ENCODE peak calls at places on chromosomes 13 and 19, in nine cellular contexts. V is non-pigmented ciliary epithelial cell; Y is WERI-Rb-1; W is astrocyte of the hippocampus; U is caudate nucleus; D is activated naive CD8-positive, alpha-beta T cell treated with anti-CD3 and anti-CD28 coated beads, Interleukin-2, amount 10 ng/mL, durations not matched to agents 7 days and 5 days; L is ascending aorta; P is anterior cingulate cortex; Q is IMR-90. I is an unnamed sample.

GRCh38 chr13:46629811-46630413 is 76.9 kb downstream of the LRCH1 start:
- DNase-seq in U (no peak), L (no peak), Q (no peak), P (no peak), V (no peak), W (no peak), D (no peak), Y (no peak), I (no peak)

GRCh38 chr13:98570929-98571372 is 6.0 kb downstream of the STK24 start:
- DNase-seq in V (no peak), Y (no peak), U (no peak), Q (no peak), W (no peak), D (peak; percentile 45), P (no peak), L (no peak), I (peak; percentile 50)

GRCh38 chr13:33743438-33744368 is 74.2 kb upstream of the RFC3 start:
- DNase-seq in Y (no peak), L (no peak), D (no peak), W (no peak), U (no peak), P (no peak), V (no peak), Q (no peak), I (no peak)

GRCh38 chr19:343941-344624 is 513 bp downstream of the MIER2 start:
- DNase-seq in W (peak; percentile 57), Q (no peak), D (no peak), Y (peak; percentile 25), U (no peak), V (no peak), L (no peak), P (no peak), I (peak; percentile 23)

GRCh38 chr19:46741447-46741846 is 4.4 kb upstream of the FKRP start:
- DNase-seq in U (peak; percentile 49), D (no peak), P (no peak), L (no peak), W (no peak), Y (no peak), V (no peak), Q (no peak), I (no peak)

GRCh38 chr19:34426096-34426661 is 2.0 kb upstream of the UBA2 start:
- DNase-seq in Y (no peak), P (no peak), Q (no peak), U (no peak), W (no peak), L (no peak), V (no peak), D (no peak), I (no peak)

GRCh38 chr19:5436101-5436947 is 18.9 kb upstream of the ZNRF4 start:
- DNase-seq in W (peak; percentile 95), P (peak; percentile 47), L (no peak), Y (peak; percentile 92), U (peak; percentile 26), D (no peak), Q (peak; percentile 73), V (peak; percentile 59), I (peak; percentile 55)

GRCh38 chr13:33776510-33776909 is 41.4 kb upstream of the RFC3 start:
- DNase-seq in Q (no peak), U (no peak), P (no peak), D (no peak), L (no peak), Y (no peak), W (no peak), V (no peak), I (no peak)

GRCh38 chr19:32318884-32319520 is 26.4 kb upstream of the ZNF507 start:
- DNase-seq in Y (peak; percentile 64), L (no peak), Q (no peak), U (no peak), D (no peak), V (no peak), P (no peak), W (no peak), I (no peak)

GRCh38 chr13:24505256-24505655 is 7.3 kb downstream of the PARP4 start:
- DNase-seq in W (no peak), V (no peak), D (no peak), Q (no peak), L (no peak), P (no peak), Y (no peak), U (no peak), I (no peak)

GRCh38 chr19:35380450-35381124 is 9.7 kb downstream of the GPR42 start:
- DNase-seq in Y (no peak), V (no peak), W (no peak), Q (no peak), U (no peak), P (no peak), L (no peak), D (no peak), I (no peak)

GRCh38 chr19:56400485-56400884 is 3.6 kb upstream of the ZNF583 start:
- DNase-seq in D (no peak), P (no peak), W (no peak), Y (no peak), L (no peak), U (no peak), V (no peak), Q (no peak), I (no peak)

GRCh38 chr19:43526884-43527859 is at the start of gene ETHE1:
- DNase-seq in Q (peak; percentile 31), W (peak; percentile 83), D (peak; percentile 89), P (peak; percentile 60), Y (peak; percentile 84), L (peak; percentile 92), V (no peak), U (peak; percentile 52), I (peak; percentile 49)

GRCh38 chr13:114047358-114047881 is 73.5 kb upstream of the C13orf46 start:
- DNase-seq in W (no peak), P (no peak), D (no peak), U (no peak), L (no peak), Q (peak; percentile 43), V (no peak), Y (no peak), I (peak; percentile 20)

GRCh38 chr13:34522818-34523217 is 419.3 kb upstream of the NBEA start:
- DNase-seq in P (no peak), D (no peak), W (peak; percentile 4), U (no peak), Q (no peak), V (no peak), Y (no peak), L (no peak), I (peak; percentile 22)

GRCh38 chr13:83340170-83340569 is 542.1 kb downstream of the SLITRK1 start:
- DNase-seq in Y (no peak), L (no peak), D (no peak), Q (no peak), V (no peak), W (no peak), P (no peak), U (no peak), I (no peak)

GRCh38 chr13:112447761-112448603 is 71.8 kb downstream of the SPACA7 start:
- DNase-seq in W (no peak), Y (no peak), L (no peak), D (no peak), U (no peak), P (no peak), V (no peak), Q (no peak), I (no peak)

GRCh38 chr19:11481777-11482383 is 1.0 kb upstream of the ELAVL3 start:
- DNase-seq in D (peak; percentile 82), Y (peak; percentile 92), P (peak; percentile 89), Q (peak; percentile 85), L (peak; percentile 79), U (peak; percentile 97), V (no peak), W (peak; percentile 88), I (peak; percentile 71)

GRCh38 chr13:32267836-32268439 is 47.2 kb downstream of the ZAR1L start:
- DNase-seq in D (peak; percentile 58), L (no peak), P (no peak), Q (no peak), Y (peak; percentile 37), W (peak; percentile 36), V (no peak), U (no peak), I (no peak)

GRCh38 chr13:30676672-30677071 is 58.7 kb upstream of the ALOX5AP start:
- DNase-seq in L (no peak), Y (peak; percentile 21), D (no peak), P (no peak), Q (peak; percentile 47), W (no peak), U (no peak), V (no peak), I (peak; percentile 44)

GRCh38 chr13:37375724-37376123 is 222.8 kb downstream of the POSTN start:
- DNase-seq in L (no peak), D (no peak), P (no peak), W (no peak), U (no peak), Q (peak; percentile 46), Y (no peak), V (no peak), I (peak; percentile 10)

GRCh38 chr13:98343461-98343860 is 166.4 kb upstream of the RNF113B start:
- DNase-seq in Q (no peak), Y (no peak), V (no peak), L (no peak), P (no peak), U (peak; percentile 32), D (no peak), W (no peak), I (no peak)

GRCh38 chr19:37654525-37654832 is 786 bp downstream of the ZFP30 start:
- DNase-seq in U (no peak), P (no peak), Q (peak; percentile 26), V (no peak), L (no peak), Y (no peak), D (no peak), W (peak; percentile 56), I (peak; percentile 36)

GRCh38 chr19:22052644-22053013 is 345 bp downstream of the ZNF257 start:
- DNase-seq in D (no peak), W (no peak), V (no peak), U (no peak), L (no peak), Q (no peak), P (no peak), Y (no peak), I (no peak)

GRCh38 chr19:18591735-18592385 is 3.3 kb downstream of the REX1BD start:
- DNase-seq in W (no peak), Q (no peak), P (no peak), V (no peak), D (no peak), Y (no peak), L (no peak), U (no peak), I (no peak)

GRCh38 chr19:19653597-19654147 is 9.8 kb downstream of the ATP13A1 start:
- DNase-seq in D (no peak), Y (no peak), L (no peak), U (no peak), P (no peak), V (no peak), Q (no peak), W (no peak), I (no peak)

GRCh38 chr19:42368765-42369164 is 21.3 kb downstream of the CNFN start:
- DNase-seq in W (no peak), P (no peak), U (no peak), V (no peak), L (no peak), D (no peak), Q (no peak), Y (no peak), I (no peak)

GRCh38 chr19:18414504-18415176 is 4.6 kb upstream of the SSBP4 start:
- DNase-seq in U (no peak), Y (peak; percentile 57), V (no peak), Q (no peak), L (no peak), W (peak; percentile 54), P (no peak), D (peak; percentile 64), I (no peak)

GRCh38 chr13:33441015-33441414 is 155.5 kb upstream of the STARD13 start:
- DNase-seq in D (no peak), Y (peak; percentile 23), U (no peak), L (no peak), V (no peak), W (peak; percentile 52), P (no peak), Q (peak; percentile 47), I (peak; percentile 31)

GRCh38 chr13:32019612-32020233 is 11.9 kb upstream of the FRY start:
- DNase-seq in V (peak; percentile 49), Q (peak; percentile 81), U (peak; percentile 9), P (peak; percentile 10), Y (peak; percentile 69), W (peak; percentile 86), D (no peak), L (no peak), I (peak; percentile 76)

GRCh38 chr13:30026093-30026492 is 175.7 kb upstream of the UBL3 start:
- DNase-seq in V (peak; percentile 57), Q (peak; percentile 96), D (no peak), Y (no peak), P (no peak), W (peak; percentile 34), L (no peak), U (no peak), I (peak; percentile 83)

I was measured in astrocyte of the spinal cord.